ENCODE peak calls at places on chromosomes 5 and 9, in four cellular contexts. K is T-helper 2 cell, Y is AG20443, W is lower leg skin. Z is an unnamed sample.

GRCh38 chr5:7261049-7261448 is 134.9 kb upstream of the ADCY2 start:
- DNase-seq in K (no peak), W (no peak), Y (peak), Z (peak)

GRCh38 chr9:6080154-6080716 is 64.8 kb upstream of the RANBP6 start:
- DNase-seq in Y (peak), K (peak), W (peak), Z (peak)

GRCh38 chr9:31916591-31917223 is 467.7 kb upstream of the ACO1 start:
- DNase-seq in K (no peak), W (no peak), Y (no peak), Z (no peak)

GRCh38 chr5:68762201-68762600 is 331.6 kb upstream of the SLC30A5 start:
- DNase-seq in Y (no peak), K (no peak), W (no peak), Z (no peak)

GRCh38 chr9:128636556-128637530 is 19.8 kb downstream of the DYNC2I2 start:
- DNase-seq in K (no peak), Y (no peak), W (peak), Z (no peak)

GRCh38 chr5:126449751-126450271 is 26.6 kb downstream of the GRAMD2B start:
- DNase-seq in K (peak), W (no peak), Y (peak), Z (peak)

GRCh38 chr5:126680215-126680817 is 79.6 kb downstream of the PHAX start:
- DNase-seq in W (no peak), Y (peak), K (no peak), Z (peak)

GRCh38 chr5:65061974-65062353 is 293.2 kb downstream of the CWC27 start:
- DNase-seq in K (no peak), Y (no peak), W (no peak), Z (no peak)

GRCh38 chr5:93611900-93612898 is 29.2 kb downstream of the NR2F1 start:
- DNase-seq in K (no peak), W (no peak), Y (peak), Z (peak)

GRCh38 chr5:174503461-174504265 is 220.7 kb upstream of the MSX2 start:
- DNase-seq in W (no peak), Y (peak), K (no peak), Z (peak)

GRCh38 chr5:36950586-36951457 is 74.3 kb downstream of the NIPBL start:
- DNase-seq in Y (peak), K (no peak), W (no peak), Z (peak)

GRCh38 chr9:68500457-68501158 is 40.1 kb downstream of the TMEM252 start:
- DNase-seq in K (no peak), W (no peak), Y (peak), Z (peak)

GRCh38 chr9:31185831-31186230 is 1198.6 kb upstream of the ACO1 start:
- DNase-seq in W (no peak), K (no peak), Y (no peak), Z (peak)

GRCh38 chr9:15211160-15211993 is 95.6 kb downstream of the TTC39B start:
- DNase-seq in Y (peak), W (no peak), K (peak), Z (peak)

GRCh38 chr5:122150128-122150685 is 20.9 kb downstream of the ZNF474 start:
- DNase-seq in W (no peak), Y (peak), K (no peak), Z (no peak)

GRCh38 chr9:136754626-136755284 is 3.3 kb downstream of the LCN8 start:
- DNase-seq in W (no peak), Y (no peak), K (no peak), Z (no peak)

GRCh38 chr9:110531776-110532175 is 47.8 kb downstream of the SVEP1 start:
- DNase-seq in W (no peak), K (no peak), Y (no peak), Z (no peak)

GRCh38 chr9:132539071-132539470 is 43.3 kb upstream of the BARHL1 start:
- DNase-seq in W (no peak), K (no peak), Y (no peak), Z (no peak)

GRCh38 chr9:120191141-120191540 is 388.8 kb downstream of the CDK5RAP2 start:
- DNase-seq in K (no peak), Y (no peak), W (no peak), Z (no peak)

GRCh38 chr5:95728494-95729114 is 2.5 kb upstream of the RHOBTB3 start:
- DNase-seq in Y (no peak), K (no peak), W (no peak), Z (no peak)

GRCh38 chr9:108478431-108478837 is 377.4 kb downstream of the ACTL7B start:
- DNase-seq in K (no peak), W (no peak), Y (peak), Z (peak)

GRCh38 chr5:38968665-38969064 is 105.5 kb downstream of the RICTOR start:
- DNase-seq in K (no peak), Y (no peak), W (no peak), Z (no peak)

GRCh38 chr5:151663617-151664322 is 22.9 kb downstream of the SPARC start:
- DNase-seq in K (no peak), Y (no peak), W (no peak), Z (no peak)

GRCh38 chr5:32776203-32776602 is 65.1 kb downstream of the NPR3 start:
- DNase-seq in W (no peak), K (no peak), Y (no peak), Z (peak)

GRCh38 chr9:138116521-138116920 is 238.9 kb downstream of the CACNA1B start:
- DNase-seq in K (no peak), W (peak), Y (no peak), Z (no peak)

GRCh38 chr9:72509053-72509452 is 12.4 kb upstream of the TMC1 start:
- DNase-seq in W (no peak), Y (peak), K (no peak), Z (peak)

GRCh38 chr5:73528248-73528647 is 30.0 kb downstream of the BTF3 start:
- DNase-seq in W (no peak), Y (no peak), K (no peak), Z (no peak)

GRCh38 chr9:15824310-15824709 is 271.5 kb downstream of the CCDC171 start:
- DNase-seq in W (no peak), K (no peak), Y (no peak), Z (peak)

GRCh38 chr9:91191443-91192378 is 170.0 kb downstream of the AUH start:
- DNase-seq in K (no peak), W (peak), Y (no peak), Z (no peak)

GRCh38 chr5:17343675-17344074 is 126.2 kb downstream of the BASP1 start:
- DNase-seq in W (no peak), Y (peak), K (no peak), Z (peak)

GRCh38 chr5:176780951-176781350 is 29.4 kb upstream of the UNC5A start:
- DNase-seq in W (peak), Y (no peak), K (no peak), Z (no peak)

GRCh38 chr5:60652206-60652605 is 47.8 kb downstream of the DEPDC1B start:
- DNase-seq in K (no peak), Y (peak), W (no peak), Z (peak)

GRCh38 chr5:134063421-134063820 is 51.1 kb upstream of the TCF7 start:
- DNase-seq in K (no peak), Y (no peak), W (no peak), Z (no peak)